ENCODE peak calls at places on chromosome 20, in six cellular contexts. W is endothelial cell, Y is A549, E is BE2C, L is mesothelial cell of epicardium, D is WTC11. F is an unnamed sample.

GRCh38 chr20:58004146-58004545 is 224.3 kb downstream of the ANKRD60 start:
- DNase-seq in E (no peak), L (no peak), W (no peak), D (no peak), Y (no peak), F (no peak)

GRCh38 chr20:17969884-17970409 is 1.1 kb downstream of the MGME1 start:
- DNase-seq in Y (no peak), W (peak; percentile 9), E (no peak), D (no peak), L (no peak), F (no peak)

GRCh38 chr20:63223121-63223825 is 7.3 kb upstream of the YTHDF1 start:
- DNase-seq in Y (peak; percentile 62), W (peak; percentile 57), L (peak; percentile 57), E (peak; percentile 66), D (peak; percentile 81), F (no peak)

GRCh38 chr20:57143173-57143572 is 123.3 kb downstream of the BMP7 start:
- DNase-seq in E (no peak), D (no peak), Y (no peak), W (no peak), L (no peak), F (no peak)

GRCh38 chr20:62602550-62602949 is 39.8 kb upstream of the SLCO4A1 start:
- DNase-seq in D (no peak), W (no peak), Y (no peak), E (no peak), L (no peak), F (no peak)

GRCh38 chr20:12012241-12013222 is 94.8 kb downstream of the BTBD3 start:
- DNase-seq in W (peak; percentile 52), E (peak; percentile 37), D (peak; percentile 65), L (no peak), Y (peak; percentile 65), F (no peak)

GRCh38 chr20:54067606-54068174 is 2.7 kb downstream of the BCAS1 start:
- DNase-seq in L (peak; percentile 51), E (peak; percentile 51), Y (peak; percentile 98), W (no peak), D (no peak), F (no peak)

GRCh38 chr20:58555078-58555765 is 40.0 kb upstream of the APCDD1L start:
- DNase-seq in Y (peak; percentile 22), D (no peak), L (peak; percentile 9), E (no peak), W (no peak), F (no peak)

GRCh38 chr20:46458891-46459750 is 52.7 kb upstream of the ELMO2 start:
- DNase-seq in E (peak; percentile 56), Y (no peak), L (peak; percentile 88), D (peak; percentile 94), W (peak; percentile 77), F (no peak)

GRCh38 chr20:21232546-21233280 is 70.4 kb upstream of the XRN2 start:
- DNase-seq in Y (no peak), L (no peak), E (no peak), W (no peak), D (no peak), F (no peak)

GRCh38 chr20:61569836-61570235 is 317.8 kb downstream of the CDH4 start:
- DNase-seq in L (no peak), D (no peak), W (no peak), E (no peak), Y (no peak), F (no peak)

GRCh38 chr20:63054103-63054474 is 47.3 kb upstream of the BHLHE23 start:
- DNase-seq in D (peak; percentile 2), Y (no peak), E (no peak), W (no peak), L (no peak), F (no peak)

GRCh38 chr20:58714923-58715708 is 22.5 kb downstream of the NPEPL1 start:
- DNase-seq in W (peak; percentile 3), D (no peak), Y (no peak), L (no peak), E (no peak), F (no peak)

GRCh38 chr20:64103871-64104666 is 3.3 kb downstream of the NPBWR2 start:
- DNase-seq in W (peak; percentile 2), L (peak; percentile 31), Y (no peak), E (peak; percentile 13), D (peak; percentile 35), F (peak; percentile 4)

GRCh38 chr20:38304845-38305447 is 990 bp downstream of the BPI start:
- DNase-seq in Y (peak; percentile 43), E (peak; percentile 36), W (peak; percentile 56), L (no peak), D (peak; percentile 85), F (no peak)

GRCh38 chr20:63847374-63848002 is 13.8 kb upstream of the ABHD16B start:
- DNase-seq in Y (no peak), W (peak; percentile 55), E (no peak), D (peak; percentile 75), L (no peak), F (no peak)

GRCh38 chr20:14879020-14879697 is 541.7 kb upstream of the FLRT3 start:
- DNase-seq in W (no peak), E (no peak), L (no peak), D (no peak), Y (peak; percentile 91), F (no peak)

GRCh38 chr20:62353289-62354030 is 13.7 kb downstream of the LAMA5 start:
- DNase-seq in D (no peak), E (no peak), L (no peak), W (no peak), Y (no peak), F (no peak)

GRCh38 chr20:17666491-17666890 is 15.6 kb downstream of the RRBP1 start:
- DNase-seq in E (no peak), W (no peak), D (no peak), L (no peak), Y (no peak), F (no peak)

GRCh38 chr20:58131111-58131510 is 97.3 kb downstream of the ANKRD60 start:
- DNase-seq in L (no peak), E (no peak), D (peak; percentile 24), W (peak; percentile 31), Y (no peak), F (no peak)

GRCh38 chr20:39453890-39454289 is 491.7 kb downstream of the DHX35 start:
- DNase-seq in L (no peak), D (no peak), Y (no peak), E (no peak), W (no peak), F (no peak)

GRCh38 chr20:39464238-39464637 is 502.1 kb downstream of the DHX35 start:
- DNase-seq in W (no peak), E (no peak), D (no peak), Y (no peak), L (no peak), F (no peak)

GRCh38 chr20:39452583-39453193 is 490.5 kb downstream of the DHX35 start:
- DNase-seq in E (no peak), L (no peak), W (no peak), Y (no peak), D (no peak), F (no peak)

GRCh38 chr20:39462436-39462835 is 500.3 kb downstream of the DHX35 start:
- DNase-seq in D (no peak), E (no peak), Y (no peak), W (no peak), L (no peak), F (no peak)

DNA sequence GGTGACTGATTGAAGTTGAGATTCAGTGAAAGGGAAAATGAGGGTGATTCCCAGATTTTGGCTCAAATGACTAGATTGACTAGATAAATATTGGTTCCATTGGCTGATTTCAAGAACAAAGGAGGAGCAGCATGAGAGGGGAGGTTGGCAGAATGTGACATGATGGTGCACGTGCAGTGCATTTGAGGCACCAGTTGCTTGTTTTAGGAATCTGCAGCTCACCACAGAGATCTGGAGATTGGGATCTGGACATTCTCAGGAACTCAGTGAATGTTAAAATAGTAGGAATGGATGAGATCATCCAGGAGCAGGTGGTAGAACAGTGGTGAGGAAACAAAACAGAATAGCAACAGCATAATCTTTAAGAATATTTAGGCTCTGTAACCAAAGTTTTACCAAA is 496.3 kb downstream of the DHX35 start:
- DNase-seq in L (no peak), W (no peak), D (no peak), E (no peak), Y (no peak), F (no peak)
- TF ChIP-seq CTCF in L (no peak), W (no peak), D (no peak), E (no peak), Y (no peak), F (no peak)

GRCh38 chr20:51447097-51447764 is 95.3 kb downstream of the NFATC2 start:
- DNase-seq in W (no peak), E (no peak), Y (peak; percentile 77), L (peak; percentile 56), D (no peak), F (peak; percentile 96)
- TF ChIP-seq CTCF in W (no peak), E (no peak), Y (no peak), L (no peak), D (no peak), F (no peak)

GRCh38 chr20:4026093-4026601 is 10.8 kb upstream of the RNF24 start:
- DNase-seq in D (no peak), W (peak; percentile 25), L (no peak), E (peak; percentile 41), Y (no peak), F (no peak)
- TF ChIP-seq CTCF in D (no peak), W (no peak), L (no peak), E (peak; percentile 22), Y (no peak), F (no peak)

GRCh38 chr20:24918579-24919566 is 30.2 kb upstream of the CST7 start:
- DNase-seq in L (no peak), E (no peak), W (no peak), D (no peak), Y (no peak), F (no peak)
- TF ChIP-seq CTCF in L (no peak), E (no peak), W (no peak), D (peak; percentile 9), Y (no peak), F (no peak)

DNA sequence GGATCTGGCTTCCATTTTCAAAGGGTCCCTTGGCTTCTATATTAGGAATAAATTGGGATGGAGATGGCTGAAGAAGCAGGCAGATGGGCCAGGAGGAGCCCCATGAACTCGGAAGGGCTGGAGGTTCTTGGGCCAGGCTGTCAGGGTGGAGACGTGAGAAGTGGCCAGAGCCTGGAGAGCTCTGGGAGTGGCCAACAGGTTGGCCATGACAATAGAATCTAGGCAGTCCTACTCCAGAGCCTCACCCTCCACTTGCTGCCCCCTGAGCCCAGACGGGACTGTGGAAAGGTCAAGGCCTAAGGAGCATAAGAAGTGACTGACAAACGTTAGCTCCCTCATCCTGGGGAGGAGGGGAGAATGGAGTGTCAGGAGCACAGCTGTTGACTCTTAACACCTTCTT is 62.1 kb downstream of the STK35 start:
- DNase-seq in D (no peak), L (no peak), E (no peak), Y (no peak), W (no peak), F (no peak)
- TF ChIP-seq CTCF in D (no peak), L (no peak), E (no peak), Y (no peak), W (no peak), F (no peak)

DNA sequence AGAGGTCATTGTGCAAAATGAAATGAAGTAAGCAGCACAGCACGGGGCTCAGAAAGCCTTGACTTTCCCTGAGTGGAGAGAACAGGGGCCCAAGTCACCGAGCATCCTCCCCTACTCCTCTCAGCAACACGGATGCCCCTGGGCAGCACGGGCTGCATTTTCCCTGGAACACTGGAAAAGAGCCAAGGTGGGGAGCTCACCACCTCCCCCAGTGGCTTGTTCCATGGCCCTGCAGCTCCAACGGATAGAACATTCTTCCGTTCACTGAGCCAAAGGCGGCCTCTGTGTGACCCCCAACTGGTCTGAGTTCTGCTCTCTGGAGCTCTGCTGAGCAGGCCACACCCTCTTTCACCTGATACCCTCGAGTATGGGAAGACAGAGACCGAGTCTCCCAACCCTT is 20.8 kb upstream of the EMILIN3 start:
- DNase-seq in W (no peak), D (peak; percentile 60), E (peak; percentile 43), L (no peak), Y (no peak), F (no peak)
- TF ChIP-seq CTCF in W (no peak), D (no peak), E (peak; percentile 40), L (no peak), Y (no peak), F (no peak)